ENCODE peak calls at places on chromosome 6, in nine cellular contexts. H, J, C, I, M, X, Z, W and P are unnamed samples.
A peak's percentile ranks its signal among the peaks of the same experiment; 100 is the strongest.

GRCh38 chr6:45780523-45780922 is 235.1 kb downstream of the CLIC5 start:
- DNase-seq in H (no peak), J (no peak), C (no peak), I (no peak), M (no peak), X (no peak), Z (no peak), W (no peak), P (no peak)

GRCh38 chr6:154156135-154156948 is 117.3 kb downstream of the OPRM1 start:
- DNase-seq in H (no peak), J (peak; percentile 37), C (peak; percentile 83), I (peak; percentile 30), M (peak; percentile 50), X (peak; percentile 18), Z (no peak), W (no peak), P (peak; percentile 15)

GRCh38 chr6:30743099-30744053 is 889 bp upstream of the FLOT1 start:
- DNase-seq in H (no peak), J (no peak), C (peak; percentile 86), I (no peak), M (peak; percentile 70), X (peak; percentile 57), Z (peak; percentile 40), W (no peak), P (peak; percentile 69)

GRCh38 chr6:67231092-67231491 is 1404.0 kb upstream of the ADGRB3 start:
- DNase-seq in H (no peak), J (no peak), C (no peak), I (no peak), M (no peak), X (no peak), Z (no peak), W (no peak), P (no peak)

GRCh38 chr6:3499603-3500002 is 42.8 kb upstream of the SLC22A23 start:
- DNase-seq in H (no peak), J (no peak), C (no peak), I (no peak), M (no peak), X (no peak), Z (no peak), W (no peak), P (no peak)

GRCh38 chr6:30818426-30818841 is 65.9 kb upstream of the DDR1 start:
- DNase-seq in H (no peak), J (peak; percentile 69), C (no peak), I (no peak), M (no peak), X (no peak), Z (no peak), W (no peak), P (no peak)

GRCh38 chr6:20805027-20805426 is 270.8 kb downstream of the CDKAL1 start:
- DNase-seq in H (no peak), J (no peak), C (no peak), I (no peak), M (no peak), X (no peak), Z (no peak), W (no peak), P (no peak)

GRCh38 chr6:161959072-161959471 is 685.2 kb upstream of the AGPAT4 start:
- DNase-seq in H (no peak), J (no peak), C (no peak), I (no peak), M (no peak), X (no peak), Z (no peak), W (no peak), P (no peak)

GRCh38 chr6:22785036-22785435 is 215.7 kb downstream of the HDGFL1 start:
- DNase-seq in H (no peak), J (no peak), C (no peak), I (no peak), M (no peak), X (no peak), Z (no peak), W (no peak), P (no peak)

GRCh38 chr6:119379809-119380208 is 30.2 kb upstream of the MAN1A1 start:
- DNase-seq in H (no peak), J (no peak), C (no peak), I (no peak), M (no peak), X (no peak), Z (no peak), W (no peak), P (no peak)

GRCh38 chr6:170470673-170471072 is 82.4 kb downstream of the PSMB1 start:
- DNase-seq in H (no peak), J (no peak), C (no peak), I (no peak), M (no peak), X (no peak), Z (no peak), W (no peak), P (no peak)

GRCh38 chr6:169646906-169647567 is 54.8 kb downstream of the WDR27 start:
- DNase-seq in H (no peak), J (no peak), C (peak; percentile 67), I (no peak), M (no peak), X (no peak), Z (no peak), W (no peak), P (no peak)

GRCh38 chr6:165664553-165665383 is 1.7 kb upstream of the PDE10A start:
- DNase-seq in H (no peak), J (no peak), C (no peak), I (no peak), M (no peak), X (no peak), Z (no peak), W (no peak), P (no peak)

GRCh38 chr6:111259089-111259831 is 172.0 kb downstream of the SLC16A10 start:
- DNase-seq in H (peak; percentile 99), J (peak; percentile 98), C (peak; percentile 100), I (peak; percentile 98), M (peak; percentile 99), X (peak; percentile 97), Z (peak; percentile 99), W (peak; percentile 98), P (peak; percentile 100)
- TF ChIP-seq POLR2A in H (no peak), J (peak; percentile 55), C (no peak), I (peak; percentile 91), M (peak; percentile 76), X (peak; percentile 84), Z (peak; percentile 73), W (peak; percentile 38), P (peak; percentile 94)

DNA sequence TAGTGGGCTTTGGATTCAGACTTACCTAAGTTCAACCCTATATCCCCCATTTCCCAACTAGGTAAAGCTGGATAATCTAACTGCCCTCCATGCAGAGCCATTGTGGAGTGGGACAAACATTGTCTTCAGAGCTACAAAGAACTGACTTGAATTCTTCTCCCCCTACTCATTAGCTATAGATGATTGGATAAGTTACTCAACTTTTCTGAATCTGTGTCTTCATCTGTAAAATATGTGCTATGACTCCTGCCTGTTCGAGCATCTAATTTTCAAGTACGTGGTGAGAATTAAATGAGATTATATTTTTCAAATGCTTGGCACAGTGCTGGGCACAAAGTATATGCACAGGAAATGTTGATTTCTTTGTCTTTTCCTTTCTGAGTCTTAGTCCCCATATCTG is 240.3 kb upstream of the TCF21 start:
- DNase-seq in H (no peak), J (no peak), C (no peak), I (no peak), M (no peak), X (no peak), Z (no peak), W (no peak), P (no peak)
- TF ChIP-seq POLR2A in H (no peak), J (no peak), C (no peak), I (no peak), M (no peak), X (no peak), Z (no peak), W (no peak), P (no peak)

DNA sequence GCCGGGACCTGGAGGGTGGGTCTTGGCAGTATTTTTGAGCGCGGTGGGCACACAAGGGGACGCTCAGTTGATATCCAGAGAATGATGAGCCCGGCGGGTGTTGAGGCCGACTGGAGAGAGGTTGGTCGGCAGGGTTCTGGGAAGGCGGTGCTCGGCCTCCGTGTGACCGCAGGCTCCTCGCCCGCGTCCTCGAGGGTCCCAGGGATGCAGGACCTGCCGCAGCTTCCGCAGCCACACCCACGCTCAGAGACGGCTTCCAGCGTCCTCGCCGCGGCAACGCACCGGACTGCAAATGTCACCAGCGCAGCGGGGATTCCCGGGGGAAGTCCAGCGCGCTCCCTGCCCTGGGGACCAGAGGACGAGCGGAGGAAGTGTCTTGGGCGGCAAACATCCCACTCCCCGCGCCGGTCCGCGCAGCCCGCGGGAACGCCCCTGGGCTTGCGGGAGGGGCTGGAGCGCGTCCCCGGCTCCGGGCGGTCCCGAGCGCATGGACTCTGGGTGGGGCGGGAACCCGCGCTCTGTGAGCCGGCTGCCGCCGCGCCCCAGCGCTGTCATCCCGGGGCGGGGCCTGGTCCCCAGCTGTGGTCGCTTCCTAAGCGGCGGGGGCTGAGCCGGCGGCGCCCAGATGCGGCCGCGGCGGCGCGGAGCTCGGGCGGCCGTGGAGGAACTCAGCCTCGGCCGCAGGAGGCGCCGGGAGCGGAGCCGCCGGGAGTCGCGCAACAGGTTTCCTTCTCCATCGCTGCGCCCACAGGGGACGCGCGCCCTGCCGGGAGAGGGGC is at the start of gene STX11:
- DNase-seq in H (peak; percentile 54), J (peak; percentile 43), C (peak; percentile 95), I (no peak), M (peak; percentile 76), X (peak; percentile 85), Z (peak; percentile 36), W (peak; percentile 21), P (peak; percentile 70)
- TF ChIP-seq POLR2A in H (no peak), J (no peak), C (peak; percentile 25), I (no peak), M (no peak), X (no peak), Z (no peak), W (no peak), P (peak; percentile 52)

GRCh38 chr6:148836751-148837150 is 89.9 kb downstream of the UST start:
- DNase-seq in H (no peak), J (no peak), C (no peak), I (no peak), M (no peak), X (no peak), Z (no peak), W (no peak), P (no peak)

GRCh38 chr6:148839044-148839443 is 92.2 kb downstream of the UST start:
- DNase-seq in H (no peak), J (no peak), C (no peak), I (no peak), M (no peak), X (no peak), Z (no peak), W (no peak), P (no peak)

GRCh38 chr6:148840256-148840655 is 93.4 kb downstream of the UST start:
- DNase-seq in H (no peak), J (no peak), C (no peak), I (no peak), M (no peak), X (no peak), Z (no peak), W (no peak), P (no peak)

GRCh38 chr6:148835920-148836441 is 89.2 kb downstream of the UST start:
- DNase-seq in H (no peak), J (no peak), C (no peak), I (no peak), M (no peak), X (no peak), Z (no peak), W (no peak), P (no peak)

DNA sequence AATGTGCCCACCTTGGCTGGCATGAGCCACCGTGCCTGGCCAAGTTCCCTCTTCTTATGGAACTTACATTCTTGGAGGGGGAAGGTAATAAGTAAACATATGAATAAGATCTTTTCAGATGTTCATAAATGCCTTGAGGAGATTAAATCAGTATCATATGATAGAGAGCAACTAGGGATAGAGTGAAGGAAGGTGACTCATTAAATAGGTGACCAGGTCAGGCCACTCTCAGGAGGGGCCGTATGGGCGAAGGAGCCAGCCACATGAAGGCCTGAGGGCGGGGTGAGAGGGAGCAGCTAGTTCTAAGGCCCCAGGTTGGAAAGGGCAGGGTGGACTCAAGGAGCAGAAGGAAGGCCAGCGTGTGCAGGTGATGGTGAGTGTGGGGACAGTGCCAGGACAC is 91.1 kb downstream of the UST start:
- DNase-seq in H (no peak), J (no peak), C (no peak), I (no peak), M (no peak), X (no peak), Z (no peak), W (no peak), P (no peak)
- TF ChIP-seq POLR2A in H (no peak), J (no peak), C (no peak), I (no peak), M (no peak), X (no peak), Z (no peak), W (no peak), P (no peak)